ENCODE peak calls at places on chromosome 4, in four cellular contexts. E is HFF-Myc, F is fibroblast of lung, C is cardiac fibroblast. T is an unnamed sample.

GRCh38 chr4:20391912-20392311 is 140.2 kb downstream of the SLIT2 start:
- DNase-seq in E (no peak), F (no peak), C (no peak), T (no peak)

GRCh38 chr4:143699331-143700059 is 980 bp downstream of the FREM3 start:
- DNase-seq in E (no peak), F (no peak), C (no peak), T (no peak)

GRCh38 chr4:43456383-43456782 is 563.9 kb downstream of the GRXCR1 start:
- DNase-seq in E (peak; percentile 60), F (peak; percentile 91), C (peak; percentile 87), T (no peak)

GRCh38 chr4:82604522-82604921 is 42.7 kb upstream of the TMEM150C start:
- DNase-seq in E (no peak), F (no peak), C (no peak), T (no peak)

GRCh38 chr4:81360722-81361121 is 111.0 kb downstream of the RASGEF1B start:
- DNase-seq in E (no peak), F (peak; percentile 7), C (no peak), T (no peak)

GRCh38 chr4:121736735-121737351 is 28.1 kb downstream of the SMIM43 start:
- DNase-seq in E (peak; percentile 36), F (peak; percentile 56), C (peak; percentile 69), T (peak; percentile 48)

GRCh38 chr4:119861731-119862130 is 204.9 kb downstream of the MAD2L1 start:
- DNase-seq in E (no peak), F (peak; percentile 6), C (no peak), T (no peak)

GRCh38 chr4:142846105-142846728 is at the start of gene INPP4B:
- DNase-seq in E (no peak), F (peak; percentile 76), C (peak; percentile 67), T (peak; percentile 57)

GRCh38 chr4:38193464-38193863 is 233.3 kb downstream of the PTTG2 start:
- DNase-seq in E (no peak), F (no peak), C (peak; percentile 40), T (no peak)

GRCh38 chr4:174394915-174395314 is 111.2 kb downstream of the CEP44 start:
- DNase-seq in E (peak; percentile 17), F (peak; percentile 78), C (no peak), T (no peak)

GRCh38 chr4:180768610-180769009 is 1474.6 kb upstream of the TENM3 start:
- DNase-seq in E (no peak), F (no peak), C (no peak), T (no peak)

GRCh38 chr4:180767330-180767729 is 1475.9 kb upstream of the TENM3 start:
- DNase-seq in E (no peak), F (no peak), C (no peak), T (no peak)

GRCh38 chr4:180766903-180767302 is 1476.3 kb upstream of the TENM3 start:
- DNase-seq in E (no peak), F (peak; percentile 21), C (no peak), T (no peak)

DNA sequence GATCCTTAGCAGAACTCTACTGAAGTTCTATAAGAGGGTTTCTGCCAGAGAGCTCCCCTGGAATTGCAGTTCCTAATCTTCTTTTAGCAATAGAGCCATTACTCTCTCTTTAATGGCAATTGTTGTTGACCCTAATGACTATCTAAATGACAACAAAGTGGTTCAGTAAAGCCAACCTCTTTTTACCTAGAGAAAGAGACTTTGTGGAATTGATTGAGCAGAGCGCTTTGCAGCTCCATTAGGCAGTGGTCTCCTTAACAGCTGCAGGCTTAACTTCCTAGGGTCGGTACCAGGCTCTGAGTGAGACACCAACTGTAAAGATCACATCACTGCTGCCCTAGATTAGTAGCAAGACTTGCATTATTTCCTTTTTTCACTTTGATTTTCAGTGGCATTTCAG is 1472.9 kb upstream of the TENM3 start:
- DNase-seq in E (no peak), F (no peak), C (no peak), T (no peak)
- TF ChIP-seq CTCF in E (no peak), F (no peak), C (no peak), T (no peak)

GRCh38 chr4:183758006-183758734 is 99.1 kb downstream of the TRAPPC11 start:
- DNase-seq in E (no peak), F (no peak), C (peak; percentile 35), T (peak; percentile 61)
- TF ChIP-seq CTCF in E (peak; percentile 43), F (peak; percentile 37), C (peak; percentile 50), T (peak; percentile 29)

GRCh38 chr4:26589699-26590098 is 5.8 kb downstream of the TBC1D19 start:
- DNase-seq in E (no peak), F (no peak), C (no peak), T (no peak)
- TF ChIP-seq CTCF in E (no peak), F (no peak), C (no peak), T (no peak)

GRCh38 chr4:6673660-6674499 is 19.8 kb upstream of the S100P start:
- DNase-seq in E (peak; percentile 88), F (peak; percentile 98), C (peak; percentile 97), T (peak; percentile 92)

GRCh38 chr4:6676722-6677558 is 16.7 kb upstream of the S100P start:
- DNase-seq in E (no peak), F (no peak), C (no peak), T (no peak)

GRCh38 chr4:6672131-6672530 is 21.5 kb upstream of the S100P start:
- DNase-seq in E (no peak), F (no peak), C (no peak), T (no peak)

GRCh38 chr4:6671648-6672047 is 22.0 kb upstream of the S100P start:
- DNase-seq in E (no peak), F (no peak), C (no peak), T (no peak)

GRCh38 chr4:6674500-6675149 is 19.1 kb upstream of the S100P start:
- DNase-seq in E (no peak), F (peak; percentile 34), C (peak; percentile 34), T (no peak)
- TF ChIP-seq CTCF in E (peak; percentile 38), F (peak; percentile 39), C (peak; percentile 18), T (no peak)

DNA sequence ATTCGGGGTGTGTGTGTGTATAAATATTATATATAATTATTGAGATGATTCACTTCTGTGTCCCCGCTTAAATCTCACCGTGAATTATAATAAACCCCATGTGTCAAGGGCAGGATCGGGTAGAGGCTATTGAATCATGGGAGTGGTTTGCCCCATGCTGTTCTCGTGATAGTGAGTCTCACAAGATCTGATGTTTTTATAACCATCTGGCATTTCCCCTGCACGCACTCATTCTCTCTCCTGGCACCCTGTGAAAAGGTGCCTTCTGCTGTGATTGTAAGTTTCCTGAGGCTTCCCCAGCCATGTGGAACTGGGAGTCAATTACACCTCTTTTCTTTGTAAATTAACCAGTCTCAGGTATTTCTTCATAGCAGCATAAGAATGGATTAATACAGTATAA is 851.4 kb upstream of the AGA start:
- DNase-seq in E (no peak), F (no peak), C (no peak), T (no peak)
- TF ChIP-seq CTCF in E (no peak), F (no peak), C (no peak), T (no peak)